ENCODE peak calls at places on chromosomes 4 and X, in eight cellular contexts. Y is activated T-helper 1 cell treated with Interleukin-2 at 50 U/mL for 16 hours; D is stimulated activated CD4-positive, alpha-beta T cell treated with anti-CD3 and anti-CD28 coated beads, Interleukin-2, amount 100 ng/mL, for 48 hours; W is GM23248; U is caudate nucleus; S is ovary; G is pons; E is NCI-H1417. V is an unnamed sample.
A peak's percentile ranks its signal among the peaks of the same experiment; 100 is the strongest.

GRCh38 chr4:159101983-159102622 is 776 bp upstream of the RAPGEF2 start:
- DNase-seq in Y (no peak), D (no peak), W (peak; percentile 41), U (no peak), S (no peak), G (no peak), E (no peak), V (peak; percentile 7)

GRCh38 chr4:127642169-127642568 is 9.4 kb downstream of the INTU start:
- DNase-seq in Y (no peak), D (no peak), W (peak; percentile 66), U (no peak), S (no peak), G (peak; percentile 22), E (no peak), V (no peak)

GRCh38 chrX:123648028-123648810 is 84.6 kb downstream of the THOC2 start:
- DNase-seq in Y (no peak), D (no peak), W (peak; percentile 44), U (no peak), S (no peak), G (no peak), E (peak; percentile 27), V (peak; percentile 27)

GRCh38 chrX:115650916-115651315 is 89.9 kb downstream of the PLS3 start:
- DNase-seq in Y (no peak), D (peak; percentile 14), W (peak; percentile 60), U (no peak), S (peak; percentile 38), G (no peak), E (peak; percentile 71), V (peak; percentile 15)

GRCh38 chr4:153333874-153334273 is 10.6 kb upstream of the MND1 start:
- DNase-seq in Y (no peak), D (no peak), W (peak; percentile 51), U (no peak), S (no peak), G (no peak), E (no peak), V (no peak)

GRCh38 chr4:185312699-185313098 is 83.0 kb downstream of the LRP2BP start:
- DNase-seq in Y (no peak), D (no peak), W (no peak), U (no peak), S (no peak), G (no peak), E (no peak), V (no peak)

GRCh38 chr4:169765845-169766244 is 8.1 kb upstream of the HPF1 start:
- DNase-seq in Y (no peak), D (no peak), W (no peak), U (no peak), S (no peak), G (no peak), E (no peak), V (no peak)

GRCh38 chrX:132120913-132121312 is 6.9 kb downstream of the FRMD7 start:
- DNase-seq in Y (no peak), D (no peak), W (no peak), U (no peak), S (no peak), G (no peak), E (no peak), V (no peak)

GRCh38 chrX:120561634-120562568 is 1.1 kb upstream of the CUL4B start:
- DNase-seq in Y (no peak), D (no peak), W (no peak), U (no peak), S (no peak), G (peak; percentile 26), E (no peak), V (no peak)

GRCh38 chrX:30659421-30659820 is 6.2 kb downstream of the GK start:
- DNase-seq in Y (no peak), D (no peak), W (peak; percentile 87), U (no peak), S (no peak), G (no peak), E (no peak), V (no peak)

GRCh38 chr4:112284662-112285411 is 867 bp downstream of the TIFA start:
- DNase-seq in Y (no peak), D (no peak), W (peak; percentile 50), U (no peak), S (no peak), G (peak; percentile 70), E (peak; percentile 31), V (no peak)

GRCh38 chr4:98027827-98028226 is 115.4 kb downstream of the STPG2 start:
- DNase-seq in Y (no peak), D (no peak), W (peak; percentile 22), U (no peak), S (no peak), G (no peak), E (no peak), V (no peak)

GRCh38 chr4:177640864-177641263 is 198.6 kb upstream of the AGA start:
- DNase-seq in Y (no peak), D (no peak), W (no peak), U (no peak), S (no peak), G (no peak), E (no peak), V (no peak)

GRCh38 chr4:6674500-6675149 is 19.1 kb upstream of the S100P start:
- DNase-seq in Y (peak; percentile 53), D (peak; percentile 49), W (peak; percentile 36), U (no peak), S (no peak), G (peak; percentile 16), E (peak; percentile 66), V (no peak)

GRCh38 chrX:109987884-109988283 is 15.0 kb upstream of the TMEM164 start:
- DNase-seq in Y (no peak), D (no peak), W (no peak), U (no peak), S (no peak), G (no peak), E (no peak), V (no peak)

GRCh38 chr4:183444953-183445543 is 612 bp downstream of the CDKN2AIP start:
- DNase-seq in Y (no peak), D (peak; percentile 46), W (peak; percentile 54), U (no peak), S (peak; percentile 46), G (no peak), E (peak; percentile 82), V (peak; percentile 68)

GRCh38 chr4:146318894-146319293 is 104.6 kb downstream of the REELD1 start:
- DNase-seq in Y (no peak), D (no peak), W (no peak), U (no peak), S (no peak), G (no peak), E (no peak), V (no peak)

GRCh38 chr4:119632216-119632615 is 3.6 kb upstream of the PDE5A start:
- DNase-seq in Y (no peak), D (no peak), W (peak; percentile 82), U (no peak), S (no peak), G (no peak), E (no peak), V (no peak)

GRCh38 chr4:61401771-61402170 is 201.6 kb downstream of the ADGRL3 start:
- DNase-seq in Y (no peak), D (no peak), W (no peak), U (no peak), S (no peak), G (no peak), E (no peak), V (no peak)

GRCh38 chr4:929970-930625 is 2.0 kb downstream of the GAK start:
- DNase-seq in Y (no peak), D (no peak), W (peak; percentile 24), U (no peak), S (no peak), G (peak; percentile 49), E (no peak), V (no peak)

GRCh38 chr4:150582101-150582565 is at the start of gene MAB21L2:
- DNase-seq in Y (no peak), D (no peak), W (no peak), U (no peak), S (no peak), G (no peak), E (no peak), V (no peak)

GRCh38 chr4:146104541-146104940 is 71.0 kb upstream of the LSM6 start:
- DNase-seq in Y (no peak), D (no peak), W (no peak), U (no peak), S (no peak), G (no peak), E (no peak), V (no peak)

GRCh38 chr4:142373610-142374009 is 472.5 kb downstream of the INPP4B start:
- DNase-seq in Y (no peak), D (no peak), W (peak; percentile 22), U (no peak), S (no peak), G (no peak), E (no peak), V (no peak)

GRCh38 chr4:35253331-35253730 is 991.0 kb downstream of the ARAP2 start:
- DNase-seq in Y (no peak), D (no peak), W (no peak), U (no peak), S (no peak), G (no peak), E (no peak), V (no peak)

GRCh38 chr4:55634417-55635128 is 1.5 kb downstream of the NMU start:
- DNase-seq in Y (no peak), D (no peak), W (no peak), U (no peak), S (no peak), G (no peak), E (no peak), V (no peak)

GRCh38 chrX:23383411-23383810 is 48.8 kb downstream of the PTCHD1 start:
- DNase-seq in Y (no peak), D (no peak), W (peak; percentile 71), U (no peak), S (no peak), G (no peak), E (no peak), V (no peak)

GRCh38 chrX:125505207-125505606 is 185.5 kb downstream of the TEX13C start:
- DNase-seq in Y (no peak), D (no peak), W (peak; percentile 15), U (no peak), S (no peak), G (no peak), E (no peak), V (no peak)

GRCh38 chr4:23305026-23305425 is 584.8 kb downstream of the PPARGC1A start:
- DNase-seq in Y (no peak), D (no peak), W (no peak), U (no peak), S (no peak), G (no peak), E (no peak), V (no peak)

GRCh38 chrX:143664302-143664701 is 28.4 kb upstream of the SLITRK4 start:
- DNase-seq in Y (no peak), D (no peak), W (peak; percentile 37), U (no peak), S (no peak), G (peak; percentile 14), E (no peak), V (no peak)